ENCODE peak calls at places on chromosomes 5 and 9, in five cellular contexts. A is K562, O is HCT116, P is H1, I is suprapubic skin. D is an unnamed sample.

GRCh38 chr5:60148356-60148755 is 254.8 kb upstream of the PDE4D start:
- DNase-seq in A (no peak), O (no peak), P (no peak), I (no peak), D (no peak)

GRCh38 chr9:29775491-29775890 is 2202.2 kb upstream of the C9orf72 start:
- DNase-seq in A (no peak), O (no peak), P (no peak), I (no peak), D (no peak)

GRCh38 chr5:113166285-113166684 is 189.7 kb downstream of the DCP2 start:
- DNase-seq in A (no peak), O (no peak), P (no peak), I (no peak), D (no peak)

GRCh38 chr5:143618146-143618545 is 193.8 kb upstream of the HMHB1 start:
- DNase-seq in A (no peak), O (no peak), P (no peak), I (no peak), D (no peak)

GRCh38 chr5:148915224-148915803 is 88.9 kb downstream of the ADRB2 start:
- DNase-seq in A (no peak), O (no peak), P (no peak), I (no peak), D (no peak)

GRCh38 chr9:126474786-126475485 is 138.8 kb upstream of the LMX1B start:
- DNase-seq in A (no peak), O (peak; percentile 71), P (no peak), I (no peak), D (no peak)

GRCh38 chr9:84617415-84617814 is 52.1 kb upstream of the NTRK2 start:
- DNase-seq in A (no peak), O (no peak), P (no peak), I (no peak), D (no peak)

GRCh38 chr9:116939605-116940004 is 252.5 kb downstream of the TRIM32 start:
- DNase-seq in A (no peak), O (no peak), P (no peak), I (no peak), D (no peak)

GRCh38 chr9:127854169-127854833 is at the start of gene ENG:
- DNase-seq in A (no peak), O (no peak), P (no peak), I (peak; percentile 88), D (peak; percentile 65)

GRCh38 chr5:142107729-142108431 is 699 bp upstream of the NDFIP1 start:
- DNase-seq in A (no peak), O (no peak), P (no peak), I (no peak), D (no peak)

GRCh38 chr9:98953877-98954610 is 10.3 kb downstream of the COL15A1 start:
- DNase-seq in A (no peak), O (no peak), P (no peak), I (no peak), D (no peak)

GRCh38 chr9:108057421-108058136 is 568.0 kb upstream of the KLF4 start:
- DNase-seq in A (no peak), O (no peak), P (no peak), I (no peak), D (no peak)

GRCh38 chr5:150446583-150446982 is 3.0 kb downstream of the RPS14 start:
- DNase-seq in A (no peak), O (no peak), P (no peak), I (no peak), D (no peak)
- H3K36me3 ChIP-seq in A (peaks cover 65% of the 10 kb centered on the region), O (peaks cover 36% of the 10 kb centered on the region), P (peaks cover 59% of the 10 kb centered on the region), I (peaks cover 50% of the 10 kb centered on the region), D (peaks cover 25% of the 10 kb centered on the region)

GRCh38 chr9:14314929-14315753 is 1.2 kb upstream of the NFIB start:
- DNase-seq in A (peak; percentile 70), O (no peak), P (peak; percentile 84), I (peak; percentile 94), D (peak; percentile 89)

GRCh38 chr9:14314424-14314928 is 535 bp upstream of the NFIB start:
- DNase-seq in A (peak; percentile 36), O (peak; percentile 19), P (no peak), I (peak; percentile 89), D (peak; percentile 84)

GRCh38 chr9:14312721-14313377 is 1.1 kb downstream of the NFIB start:
- DNase-seq in A (peak; percentile 12), O (no peak), P (peak; percentile 71), I (no peak), D (peak; percentile 58)

GRCh38 chr9:14313378-14313940 is 482 bp downstream of the NFIB start:
- DNase-seq in A (no peak), O (no peak), P (peak; percentile 66), I (no peak), D (no peak)

DNA sequence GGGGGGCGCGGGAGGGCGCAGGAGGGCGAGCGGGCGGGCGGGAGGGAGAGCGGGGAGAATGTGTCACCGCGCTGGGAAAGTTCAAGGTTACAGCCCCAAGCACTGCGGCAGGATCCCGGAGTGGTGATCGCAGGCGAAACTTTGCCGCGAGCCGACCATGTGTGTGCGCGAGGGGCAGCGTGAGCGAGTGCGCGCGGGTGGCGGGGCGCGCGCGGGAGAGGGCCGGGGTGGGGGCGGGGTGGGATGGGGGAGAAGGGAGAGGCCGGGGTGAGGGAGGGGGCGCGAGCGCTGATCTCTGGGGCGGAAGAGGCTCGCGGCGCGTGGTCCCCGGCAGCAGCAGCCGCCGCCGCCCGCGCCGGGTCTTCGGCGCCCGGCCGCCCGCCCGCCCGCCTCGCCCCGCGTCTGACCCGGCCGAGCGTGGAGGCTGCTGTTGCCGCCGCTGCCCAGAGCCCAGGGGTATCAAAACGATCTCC is at the start of gene NFIB:
- DNase-seq in A (peak; percentile 60), O (no peak), P (peak; percentile 60), I (peak; percentile 78), D (no peak)
- TF ChIP-seq POLR2AphosphoS5 in A (no peak), O (no peak), P (peak; percentile 37), I (no peak), D (no peak)

GRCh38 chr9:3751125-3751758 is 225.4 kb upstream of the RFX3 start:
- DNase-seq in A (no peak), O (no peak), P (no peak), I (no peak), D (peak; percentile 79)
- TF ChIP-seq CTCF in A (no peak), O (no peak), P (no peak), I (no peak), D (no peak)

DNA sequence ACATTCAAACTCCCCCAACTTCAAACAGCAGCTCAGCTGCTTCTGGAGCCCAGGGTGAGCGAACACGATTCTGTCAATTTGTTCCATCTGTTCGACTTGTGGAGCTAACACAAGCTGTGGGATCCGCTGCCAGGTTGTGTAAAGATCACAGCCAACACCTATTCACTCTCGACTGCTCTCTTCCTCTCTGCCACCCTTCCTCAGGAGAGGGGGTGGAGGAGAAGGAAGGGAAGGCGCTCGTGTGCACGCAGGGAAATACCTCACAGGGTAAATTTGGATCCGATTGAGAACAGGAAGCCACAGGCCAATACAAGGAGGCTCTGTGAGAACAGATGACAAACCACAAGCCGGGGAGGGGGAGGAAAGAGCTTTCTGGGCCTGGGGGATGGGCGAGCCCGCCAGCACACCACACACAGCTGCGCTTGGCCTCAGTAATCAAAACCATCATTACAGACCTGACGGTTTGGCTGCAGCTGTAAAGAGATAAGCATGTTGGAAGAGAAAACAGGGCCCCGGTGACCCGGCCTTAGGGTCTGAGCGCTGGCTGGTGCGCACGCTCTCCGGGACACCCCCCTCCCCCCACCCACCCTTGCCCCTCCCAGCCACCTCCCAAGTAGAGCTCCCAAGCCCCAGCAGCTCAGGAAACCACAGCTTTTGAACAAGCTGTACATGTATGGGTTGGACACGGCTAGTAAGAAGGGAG is 54.2 kb downstream of the PTCH1 start:
- DNase-seq in A (peak; percentile 85), O (no peak), P (no peak), I (no peak), D (no peak)
- H3K36me3 ChIP-seq in A (peaks cover 57% of the 10 kb centered on the region), O (peaks cover 3% of the 10 kb centered on the region), P (peaks cover 76% of the 10 kb centered on the region), I (peaks cover 46% of the 10 kb centered on the region), D (peaks cover 3% of the 10 kb centered on the region)

DNA sequence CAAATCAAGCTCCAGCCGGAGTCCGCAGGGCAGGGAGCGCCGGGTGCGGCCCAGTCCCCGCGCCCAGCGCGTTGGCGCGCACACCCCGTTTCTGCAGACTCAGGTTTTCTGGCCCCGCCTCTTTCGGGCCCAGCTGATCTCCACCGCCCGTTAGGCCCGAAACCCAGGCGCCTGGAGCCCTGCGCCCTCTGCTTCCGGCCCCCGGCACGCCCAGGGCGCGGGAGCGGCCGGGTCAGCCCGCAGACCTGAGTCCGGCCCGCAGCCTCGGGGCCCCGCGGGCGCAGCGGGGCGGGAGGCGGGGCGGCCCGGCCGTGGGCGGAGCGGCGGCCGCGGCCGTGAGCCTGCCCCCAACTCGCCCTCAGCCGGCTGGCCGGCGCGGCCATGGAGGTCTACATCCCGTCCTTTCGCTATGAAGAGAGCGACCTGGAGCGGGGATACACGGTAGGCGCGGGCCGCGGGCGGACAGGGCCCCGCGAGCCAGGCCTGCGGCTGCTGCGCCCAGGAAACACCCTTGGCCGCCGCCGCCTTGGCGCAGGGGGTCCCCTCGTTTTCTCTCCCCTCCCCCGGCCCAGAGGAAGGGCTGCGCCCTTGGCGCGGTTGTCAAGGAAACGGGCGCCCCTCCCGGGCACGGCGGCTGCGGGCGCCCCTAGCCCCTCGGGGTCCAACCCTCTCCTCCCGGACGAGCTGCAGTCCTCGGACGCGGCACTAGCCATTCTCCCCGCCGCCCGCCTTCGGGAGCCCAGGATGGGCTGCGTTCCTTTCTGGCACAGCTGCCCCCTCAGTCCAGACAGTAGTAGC is at the start of gene SNX24:
- DNase-seq in A (peak; percentile 92), O (peak; percentile 34), P (peak; percentile 87), I (peak; percentile 86), D (peak; percentile 56)
- TF ChIP-seq POLR2AphosphoS5 in A (peak; percentile 45), O (peak; percentile 65), P (peak; percentile 32), I (peak; percentile 16), D (no peak)

GRCh38 chr5:163912023-163912422 is 406.6 kb downstream of the MAT2B start:
- DNase-seq in A (no peak), O (no peak), P (no peak), I (no peak), D (no peak)

GRCh38 chr5:163916376-163916775 is 411.0 kb downstream of the MAT2B start:
- DNase-seq in A (no peak), O (no peak), P (no peak), I (no peak), D (no peak)

GRCh38 chr5:163915481-163915961 is 410.1 kb downstream of the MAT2B start:
- DNase-seq in A (no peak), O (no peak), P (no peak), I (no peak), D (no peak)

GRCh38 chr5:163914911-163915310 is 409.5 kb downstream of the MAT2B start:
- DNase-seq in A (no peak), O (no peak), P (no peak), I (no peak), D (no peak)

GRCh38 chr5:163913548-163913947 is 408.1 kb downstream of the MAT2B start:
- DNase-seq in A (no peak), O (no peak), P (no peak), I (no peak), D (no peak)
- TF ChIP-seq CTCF in A (no peak), O (no peak), P (no peak), I (no peak), D (no peak)

GRCh38 chr5:103166704-103167103 is 46.6 kb downstream of the PPIP5K2 start:
- DNase-seq in A (no peak), O (no peak), P (no peak), I (no peak), D (no peak)
- H3K36me3 ChIP-seq in A (peaks cover 34% of the 10 kb centered on the region), O (no peaks in the 10 kb centered on the region), P (no peaks in the 10 kb centered on the region), I (peaks cover 25% of the 10 kb centered on the region), D (no peaks in the 10 kb centered on the region)

DNA sequence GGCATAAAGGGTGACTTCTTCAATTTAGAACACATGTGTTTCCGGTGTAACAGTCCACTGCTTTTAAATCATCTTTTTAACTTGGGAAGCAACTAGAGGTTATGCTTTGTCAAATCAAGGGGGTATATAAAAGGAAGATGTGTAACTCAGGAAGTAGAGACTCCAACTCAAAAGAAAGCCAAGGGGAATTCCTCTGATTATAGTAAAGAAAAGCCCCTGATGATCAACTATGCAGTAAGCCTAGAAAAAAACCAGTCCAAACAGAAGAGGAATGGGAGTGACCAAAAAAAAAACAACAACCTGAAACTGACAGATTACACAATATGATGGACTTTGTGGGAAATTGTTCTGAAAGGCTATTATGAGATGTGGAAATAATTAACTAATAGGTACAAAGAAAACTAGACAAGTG is 90.3 kb downstream of the AK8 start:
- DNase-seq in A (no peak), O (no peak), P (no peak), I (no peak), D (no peak)
- TF ChIP-seq POLR2AphosphoS5 in A (no peak), O (no peak), P (no peak), I (no peak), D (no peak)

D was measured in breast epithelium.